ENCODE peak calls at places on chromosomes 5 and 9, in nine cellular contexts. One of them, this sample, is unnamed.

GRCh38 chr5:9698125-9698848 is 68.1 kb upstream of the TAS2R1 start:
- DNase-seq in AG08396: peak
- DNase-seq in fibroblast of lung: peak
- DNase-seq in fibroblast of the aortic adventitia: peak
- DNase-seq in anterior cingulate cortex: no peak
- DNase-seq in SW 1271: no peak
- DNase-seq in SK-MEL-5: no peak
- DNase-seq in activated CD8-positive, alpha-beta memory T cell treated with anti-CD3 and anti-CD28 coated beads, Interleukin-2, amount 10 ng/mL, durations not matched to agents 7 days and 5 days: no peak
- DNase-seq in stimulated activated CD4-positive, alpha-beta T cell treated with anti-CD3 and anti-CD28 coated beads, Interleukin-1b, Interleukin-23, amount 100 ng/mL, for 24 hours: no peak
- DNase-seq in this sample: no peak

GRCh38 chr5:73749485-73750270 is 123.7 kb downstream of the ARHGEF28 start:
- DNase-seq in stimulated activated CD4-positive, alpha-beta T cell treated with anti-CD3 and anti-CD28 coated beads, Interleukin-1b, Interleukin-23, amount 100 ng/mL, for 24 hours: no peak
- DNase-seq in fibroblast of the aortic adventitia: no peak
- DNase-seq in SK-MEL-5: no peak
- DNase-seq in fibroblast of lung: no peak
- DNase-seq in SW 1271: no peak
- DNase-seq in AG08396: no peak
- DNase-seq in anterior cingulate cortex: no peak
- DNase-seq in activated CD8-positive, alpha-beta memory T cell treated with anti-CD3 and anti-CD28 coated beads, Interleukin-2, amount 10 ng/mL, durations not matched to agents 7 days and 5 days: no peak
- DNase-seq in this sample: no peak

GRCh38 chr9:88478236-88478635 is 56.7 kb upstream of the NXNL2 start:
- DNase-seq in fibroblast of lung: peak
- DNase-seq in SW 1271: no peak
- DNase-seq in activated CD8-positive, alpha-beta memory T cell treated with anti-CD3 and anti-CD28 coated beads, Interleukin-2, amount 10 ng/mL, durations not matched to agents 7 days and 5 days: no peak
- DNase-seq in stimulated activated CD4-positive, alpha-beta T cell treated with anti-CD3 and anti-CD28 coated beads, Interleukin-1b, Interleukin-23, amount 100 ng/mL, for 24 hours: no peak
- DNase-seq in anterior cingulate cortex: no peak
- DNase-seq in AG08396: no peak
- DNase-seq in SK-MEL-5: no peak
- DNase-seq in fibroblast of the aortic adventitia: no peak
- DNase-seq in this sample: peak

GRCh38 chr9:130465383-130466096 is 20.8 kb downstream of the ASS1 start:
- DNase-seq in SW 1271: no peak
- DNase-seq in fibroblast of the aortic adventitia: no peak
- DNase-seq in stimulated activated CD4-positive, alpha-beta T cell treated with anti-CD3 and anti-CD28 coated beads, Interleukin-1b, Interleukin-23, amount 100 ng/mL, for 24 hours: no peak
- DNase-seq in SK-MEL-5: no peak
- DNase-seq in anterior cingulate cortex: no peak
- DNase-seq in activated CD8-positive, alpha-beta memory T cell treated with anti-CD3 and anti-CD28 coated beads, Interleukin-2, amount 10 ng/mL, durations not matched to agents 7 days and 5 days: no peak
- DNase-seq in AG08396: no peak
- DNase-seq in fibroblast of lung: no peak
- DNase-seq in this sample: no peak

GRCh38 chr5:139646912-139647391 is 1.2 kb upstream of the CXXC5 start:
- DNase-seq in SW 1271: no peak
- DNase-seq in stimulated activated CD4-positive, alpha-beta T cell treated with anti-CD3 and anti-CD28 coated beads, Interleukin-1b, Interleukin-23, amount 100 ng/mL, for 24 hours: no peak
- DNase-seq in fibroblast of lung: no peak
- DNase-seq in fibroblast of the aortic adventitia: no peak
- DNase-seq in activated CD8-positive, alpha-beta memory T cell treated with anti-CD3 and anti-CD28 coated beads, Interleukin-2, amount 10 ng/mL, durations not matched to agents 7 days and 5 days: no peak
- DNase-seq in AG08396: no peak
- DNase-seq in SK-MEL-5: no peak
- DNase-seq in anterior cingulate cortex: no peak
- DNase-seq in this sample: no peak

GRCh38 chr9:95316274-95316673 is 1.2 kb downstream of the FANCC start:
- DNase-seq in SW 1271: no peak
- DNase-seq in SK-MEL-5: no peak
- DNase-seq in anterior cingulate cortex: no peak
- DNase-seq in AG08396: no peak
- DNase-seq in stimulated activated CD4-positive, alpha-beta T cell treated with anti-CD3 and anti-CD28 coated beads, Interleukin-1b, Interleukin-23, amount 100 ng/mL, for 24 hours: no peak
- DNase-seq in fibroblast of lung: no peak
- DNase-seq in activated CD8-positive, alpha-beta memory T cell treated with anti-CD3 and anti-CD28 coated beads, Interleukin-2, amount 10 ng/mL, durations not matched to agents 7 days and 5 days: no peak
- DNase-seq in fibroblast of the aortic adventitia: no peak
- DNase-seq in this sample: no peak

GRCh38 chr9:134186471-134187109 is 22.2 kb upstream of the RNU6ATAC start:
- DNase-seq in stimulated activated CD4-positive, alpha-beta T cell treated with anti-CD3 and anti-CD28 coated beads, Interleukin-1b, Interleukin-23, amount 100 ng/mL, for 24 hours: no peak
- DNase-seq in anterior cingulate cortex: no peak
- DNase-seq in AG08396: no peak
- DNase-seq in fibroblast of the aortic adventitia: no peak
- DNase-seq in SW 1271: no peak
- DNase-seq in activated CD8-positive, alpha-beta memory T cell treated with anti-CD3 and anti-CD28 coated beads, Interleukin-2, amount 10 ng/mL, durations not matched to agents 7 days and 5 days: no peak
- DNase-seq in SK-MEL-5: no peak
- DNase-seq in fibroblast of lung: no peak
- DNase-seq in this sample: no peak

GRCh38 chr9:135990468-135991429 is 29.6 kb upstream of the UBAC1 start:
- DNase-seq in fibroblast of the aortic adventitia: peak
- DNase-seq in AG08396: no peak
- DNase-seq in stimulated activated CD4-positive, alpha-beta T cell treated with anti-CD3 and anti-CD28 coated beads, Interleukin-1b, Interleukin-23, amount 100 ng/mL, for 24 hours: no peak
- DNase-seq in anterior cingulate cortex: peak
- DNase-seq in SW 1271: no peak
- DNase-seq in SK-MEL-5: peak
- DNase-seq in fibroblast of lung: peak
- DNase-seq in activated CD8-positive, alpha-beta memory T cell treated with anti-CD3 and anti-CD28 coated beads, Interleukin-2, amount 10 ng/mL, durations not matched to agents 7 days and 5 days: peak
- DNase-seq in this sample: no peak

GRCh38 chr5:126414874-126415502 is 8.2 kb upstream of the GRAMD2B start:
- DNase-seq in stimulated activated CD4-positive, alpha-beta T cell treated with anti-CD3 and anti-CD28 coated beads, Interleukin-1b, Interleukin-23, amount 100 ng/mL, for 24 hours: no peak
- DNase-seq in SW 1271: no peak
- DNase-seq in fibroblast of the aortic adventitia: peak
- DNase-seq in anterior cingulate cortex: no peak
- DNase-seq in AG08396: peak
- DNase-seq in SK-MEL-5: peak
- DNase-seq in activated CD8-positive, alpha-beta memory T cell treated with anti-CD3 and anti-CD28 coated beads, Interleukin-2, amount 10 ng/mL, durations not matched to agents 7 days and 5 days: no peak
- DNase-seq in fibroblast of lung: peak
- DNase-seq in this sample: peak

GRCh38 chr5:55866485-55866884 is 15.3 kb downstream of the IL31RA start:
- DNase-seq in anterior cingulate cortex: no peak
- DNase-seq in fibroblast of lung: no peak
- DNase-seq in SK-MEL-5: no peak
- DNase-seq in activated CD8-positive, alpha-beta memory T cell treated with anti-CD3 and anti-CD28 coated beads, Interleukin-2, amount 10 ng/mL, durations not matched to agents 7 days and 5 days: no peak
- DNase-seq in fibroblast of the aortic adventitia: no peak
- DNase-seq in AG08396: no peak
- DNase-seq in stimulated activated CD4-positive, alpha-beta T cell treated with anti-CD3 and anti-CD28 coated beads, Interleukin-1b, Interleukin-23, amount 100 ng/mL, for 24 hours: no peak
- DNase-seq in SW 1271: no peak
- DNase-seq in this sample: no peak

GRCh38 chr5:42621242-42621641 is 135.4 kb upstream of the CCDC152 start:
- DNase-seq in SK-MEL-5: no peak
- DNase-seq in SW 1271: no peak
- DNase-seq in activated CD8-positive, alpha-beta memory T cell treated with anti-CD3 and anti-CD28 coated beads, Interleukin-2, amount 10 ng/mL, durations not matched to agents 7 days and 5 days: no peak
- DNase-seq in AG08396: no peak
- DNase-seq in fibroblast of the aortic adventitia: no peak
- DNase-seq in anterior cingulate cortex: no peak
- DNase-seq in fibroblast of lung: no peak
- DNase-seq in stimulated activated CD4-positive, alpha-beta T cell treated with anti-CD3 and anti-CD28 coated beads, Interleukin-1b, Interleukin-23, amount 100 ng/mL, for 24 hours: no peak
- DNase-seq in this sample: no peak

GRCh38 chr5:38323645-38324295 is 65.4 kb downstream of the EGFLAM start:
- DNase-seq in fibroblast of lung: peak
- DNase-seq in SW 1271: no peak
- DNase-seq in stimulated activated CD4-positive, alpha-beta T cell treated with anti-CD3 and anti-CD28 coated beads, Interleukin-1b, Interleukin-23, amount 100 ng/mL, for 24 hours: no peak
- DNase-seq in SK-MEL-5: no peak
- DNase-seq in fibroblast of the aortic adventitia: peak
- DNase-seq in AG08396: peak
- DNase-seq in activated CD8-positive, alpha-beta memory T cell treated with anti-CD3 and anti-CD28 coated beads, Interleukin-2, amount 10 ng/mL, durations not matched to agents 7 days and 5 days: no peak
- DNase-seq in anterior cingulate cortex: no peak
- DNase-seq in this sample: no peak

GRCh38 chr5:178895615-178896571 is at the start of gene ZFP2:
- DNase-seq in SW 1271: peak
- DNase-seq in fibroblast of lung: peak
- DNase-seq in activated CD8-positive, alpha-beta memory T cell treated with anti-CD3 and anti-CD28 coated beads, Interleukin-2, amount 10 ng/mL, durations not matched to agents 7 days and 5 days: no peak
- DNase-seq in stimulated activated CD4-positive, alpha-beta T cell treated with anti-CD3 and anti-CD28 coated beads, Interleukin-1b, Interleukin-23, amount 100 ng/mL, for 24 hours: peak
- DNase-seq in AG08396: peak
- DNase-seq in anterior cingulate cortex: peak
- DNase-seq in fibroblast of the aortic adventitia: peak
- DNase-seq in SK-MEL-5: peak
- DNase-seq in this sample: peak

GRCh38 chr5:54415896-54416640 is 39.4 kb upstream of the HSPB3 start:
- DNase-seq in AG08396: no peak
- DNase-seq in stimulated activated CD4-positive, alpha-beta T cell treated with anti-CD3 and anti-CD28 coated beads, Interleukin-1b, Interleukin-23, amount 100 ng/mL, for 24 hours: no peak
- DNase-seq in anterior cingulate cortex: no peak
- DNase-seq in fibroblast of the aortic adventitia: peak
- DNase-seq in SK-MEL-5: no peak
- DNase-seq in SW 1271: no peak
- DNase-seq in fibroblast of lung: peak
- DNase-seq in activated CD8-positive, alpha-beta memory T cell treated with anti-CD3 and anti-CD28 coated beads, Interleukin-2, amount 10 ng/mL, durations not matched to agents 7 days and 5 days: no peak
- DNase-seq in this sample: no peak

GRCh38 chr9:4550777-4551476 is 60.7 kb downstream of the SLC1A1 start:
- DNase-seq in SK-MEL-5: peak
- DNase-seq in SW 1271: no peak
- DNase-seq in fibroblast of lung: peak
- DNase-seq in stimulated activated CD4-positive, alpha-beta T cell treated with anti-CD3 and anti-CD28 coated beads, Interleukin-1b, Interleukin-23, amount 100 ng/mL, for 24 hours: no peak
- DNase-seq in activated CD8-positive, alpha-beta memory T cell treated with anti-CD3 and anti-CD28 coated beads, Interleukin-2, amount 10 ng/mL, durations not matched to agents 7 days and 5 days: no peak
- DNase-seq in fibroblast of the aortic adventitia: peak
- DNase-seq in AG08396: no peak
- DNase-seq in anterior cingulate cortex: no peak
- DNase-seq in this sample: no peak